ENCODE peak calls at places on chromosomes 2 and 18, in four cellular contexts. F, V, G and J are unnamed samples.

GRCh38 chr2:74741651-74742050 is 87.6 kb downstream of the SEMA4F start:
- DNase-seq in V (no peak), F (no peak), G (no peak), J (no peak)

GRCh38 chr18:42578781-42579180 is 536.7 kb downstream of the RIT2 start:
- DNase-seq in G (no peak), V (no peak), F (no peak), J (no peak)

GRCh38 chr2:15805206-15805605 is 135.1 kb upstream of the MYCN start:
- DNase-seq in F (no peak), G (no peak), V (no peak), J (no peak)

GRCh38 chr18:58721586-58722160 is 50.4 kb downstream of the MALT1 start:
- DNase-seq in G (no peak), V (no peak), F (no peak), J (no peak)

GRCh38 chr2:218033208-218033589 is 30.4 kb upstream of the TNS1 start:
- DNase-seq in V (no peak), F (no peak), G (no peak), J (no peak)

GRCh38 chr18:26091047-26091630 is 726 bp upstream of the SS18 start:
- DNase-seq in G (no peak), F (no peak), V (peak), J (no peak)

GRCh38 chr2:191127235-191127634 is 23.6 kb downstream of the STAT4 start:
- DNase-seq in G (no peak), V (no peak), F (no peak), J (no peak)

GRCh38 chr2:223697316-223697875 is 95.2 kb upstream of the SCG2 start:
- DNase-seq in G (no peak), F (no peak), V (no peak), J (no peak)

GRCh38 chr2:15943378-15943851 is 3.1 kb downstream of the MYCN start:
- DNase-seq in G (peak), V (no peak), F (peak), J (no peak)

GRCh38 chr2:133705287-133705686 is 137.0 kb upstream of the NCKAP5 start:
- DNase-seq in V (no peak), G (no peak), F (no peak), J (no peak)

GRCh38 chr2:44777542-44777941 is 164.0 kb upstream of the SIX3 start:
- DNase-seq in F (peak), G (no peak), V (no peak), J (no peak)

GRCh38 chr2:134586289-134586980 is 132.4 kb downstream of the TMEM163 start:
- DNase-seq in F (no peak), G (no peak), V (no peak), J (no peak)

GRCh38 chr18:13450289-13451207 is 232.0 kb downstream of the LDLRAD4 start:
- DNase-seq in F (no peak), G (no peak), V (no peak), J (no peak)

GRCh38 chr2:215753808-215754207 is 259.5 kb downstream of the MREG start:
- DNase-seq in G (no peak), V (no peak), F (no peak), J (no peak)

GRCh38 chr2:18396328-18396727 is 164.1 kb downstream of the RDH14 start:
- DNase-seq in G (no peak), F (no peak), V (no peak), J (no peak)

GRCh38 chr2:28102455-28102874 is 211.9 kb downstream of the BABAM2 start:
- DNase-seq in F (no peak), V (no peak), G (no peak), J (no peak)

GRCh38 chr2:70828914-70829824 is 6.4 kb downstream of the CD207 start:
- DNase-seq in F (no peak), V (no peak), G (no peak), J (no peak)

GRCh38 chr2:12169721-12170120 is 423.3 kb downstream of the LPIN1 start:
- DNase-seq in V (no peak), F (peak), G (no peak), J (no peak)

GRCh38 chr18:36314754-36315153 is 17.2 kb downstream of the FHOD3 start:
- DNase-seq in F (no peak), V (no peak), G (no peak), J (no peak)

GRCh38 chr2:218806346-218806978 is 24.5 kb downstream of the CYP27A1 start:
- DNase-seq in V (no peak), G (no peak), F (peak), J (peak)

GRCh38 chr2:187525164-187525900 is 28.9 kb downstream of the TFPI start:
- DNase-seq in G (no peak), F (no peak), V (no peak), J (no peak)

GRCh38 chr2:235669983-235670962 is 176.4 kb downstream of the AGAP1 start:
- DNase-seq in G (peak), V (no peak), F (peak), J (peak)

GRCh38 chr2:157780211-157780610 is 95.9 kb downstream of the ACVR1 start:
- DNase-seq in V (no peak), F (no peak), G (no peak), J (no peak)

GRCh38 chr18:55384551-55385275 is 203.3 kb downstream of the TCF4 start:
- DNase-seq in F (peak), V (no peak), G (peak), J (no peak)

GRCh38 chr2:120770176-120770575 is 34.5 kb downstream of the GLI2 start:
- DNase-seq in G (no peak), F (no peak), V (no peak), J (no peak)

DNA sequence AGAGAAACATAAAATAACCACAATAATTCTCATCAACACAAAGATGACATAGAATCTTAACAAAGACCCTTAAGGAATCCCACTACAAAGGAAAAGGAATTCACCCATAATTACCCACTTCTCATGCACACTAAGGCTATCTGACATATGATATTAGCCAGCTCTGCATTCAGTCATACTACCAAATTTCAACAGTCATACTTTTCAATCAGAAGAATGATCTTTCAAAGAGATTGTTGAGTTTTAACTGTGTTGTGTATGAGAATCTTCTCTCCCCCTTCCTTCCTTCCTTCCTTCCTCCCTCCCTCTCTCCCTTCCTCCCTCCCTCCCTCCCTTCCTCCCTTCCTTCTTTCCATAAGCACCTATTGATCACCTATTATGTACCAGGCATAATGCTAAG is 17.0 kb downstream of the FZD7 start:
- DNase-seq in V (no peak), F (no peak), G (no peak), J (no peak)
- TF ChIP-seq POLR2AphosphoS5 in V (no peak), F (no peak), G (no peak), J (no peak)

GRCh38 chr2:33108483-33109443 is 162.0 kb downstream of the LTBP1 start:
- DNase-seq in V (no peak), F (no peak), G (peak), J (no peak)
- TF ChIP-seq POLR2AphosphoS5 in V (no peak), F (peak), G (no peak), J (no peak)

GRCh38 chr2:10078001-10078400 is 2.2 kb downstream of the CYS1 start:
- DNase-seq in F (no peak), V (no peak), G (no peak), J (no peak)
- TF ChIP-seq POLR2AphosphoS5 in F (no peak), V (no peak), G (no peak), J (no peak)

GRCh38 chr2:110114007-110114591 is 1.5 kb downstream of the MALL start:
- DNase-seq in G (no peak), F (peak), V (no peak), J (no peak)

GRCh38 chr2:110116033-110116710 is 550 bp upstream of the MALL start:
- DNase-seq in F (peak), V (no peak), G (peak), J (no peak)

GRCh38 chr2:110114801-110115200 is 821 bp downstream of the MALL start:
- DNase-seq in G (no peak), V (no peak), F (peak), J (no peak)

GRCh38 chr2:110120171-110121051 is 4.8 kb upstream of the MALL start:
- DNase-seq in V (no peak), G (no peak), F (no peak), J (no peak)

GRCh38 chr2:110115291-110116032 is at the start of gene MALL:
- DNase-seq in F (peak), G (peak), V (no peak), J (peak)
- TF ChIP-seq POLR2AphosphoS5 in F (peak), G (no peak), V (peak), J (peak)